ENCODE peak calls at places on chromosomes 2 and 18, in six cellular contexts. P is Right ventricle myocardium superior; L is left ventricle myocardium inferior; Q is epithelial cell of proximal tubule; U is PC-9; K is activated CD8-positive, alpha-beta T cell treated with anti-CD3 and anti-CD28 coated beads for 36 hours. N is an unnamed sample.

GRCh38 chr18:42742976-42743755 is 372.3 kb downstream of the RIT2 start:
- DNase-seq in L (no peak), K (no peak), P (no peak), U (no peak), Q (no peak), N (no peak)

GRCh38 chr2:119402645-119403560 is 28.8 kb upstream of the TMEM37 start:
- DNase-seq in U (no peak), P (no peak), K (no peak), Q (no peak), L (peak; percentile 30), N (no peak)

GRCh38 chr2:160687629-160688028 is 194.0 kb upstream of the RBMS1 start:
- DNase-seq in K (no peak), Q (no peak), P (no peak), U (no peak), L (no peak), N (no peak)

GRCh38 chr2:63673865-63674533 is 85.2 kb downstream of the MDH1 start:
- DNase-seq in K (no peak), U (no peak), L (no peak), Q (no peak), P (no peak), N (no peak)

GRCh38 chr2:101704046-101704466 is 6.5 kb downstream of the MAP4K4 start:
- DNase-seq in U (no peak), Q (no peak), P (no peak), K (no peak), L (no peak), N (no peak)

GRCh38 chr2:217840522-217840921 is 162.3 kb downstream of the TNS1 start:
- DNase-seq in Q (no peak), K (no peak), L (no peak), U (no peak), P (peak; percentile 35), N (no peak)

GRCh38 chr2:200359552-200359951 is 53.1 kb downstream of the SPATS2L start:
- DNase-seq in U (no peak), Q (no peak), K (no peak), P (no peak), L (no peak), N (no peak)

GRCh38 chr2:149586063-149586462 is 1.5 kb downstream of the MMADHC start:
- DNase-seq in U (no peak), K (no peak), P (no peak), L (no peak), Q (no peak), N (no peak)

GRCh38 chr2:234792566-234792965 is 159.3 kb upstream of the SH3BP4 start:
- DNase-seq in K (no peak), L (no peak), U (no peak), Q (no peak), P (no peak), N (no peak)

GRCh38 chr2:230660294-230661060 is 52.2 kb upstream of the CAB39 start:
- DNase-seq in P (peak; percentile 75), L (peak; percentile 60), K (peak; percentile 85), Q (no peak), U (no peak), N (peak; percentile 75)

GRCh38 chr18:40258298-40258697 is 1696.7 kb upstream of the PIK3C3 start:
- DNase-seq in U (no peak), K (no peak), L (no peak), Q (no peak), P (no peak), N (no peak)

GRCh38 chr2:10331702-10332401 is 29.1 kb downstream of the HPCAL1 start:
- DNase-seq in L (no peak), P (no peak), Q (no peak), U (no peak), K (peak; percentile 83), N (peak; percentile 69)

GRCh38 chr2:1925928-1926327 is 181.6 kb upstream of the PXDN start:
- DNase-seq in L (no peak), K (no peak), Q (no peak), P (no peak), U (no peak), N (no peak)

GRCh38 chr2:75587954-75588587 is 27.3 kb upstream of the EVA1A start:
- DNase-seq in K (no peak), L (no peak), Q (no peak), P (no peak), U (peak; percentile 17), N (no peak)

GRCh38 chr18:154151-154550 is 4.2 kb upstream of the USP14 start:
- DNase-seq in K (no peak), U (no peak), L (no peak), P (no peak), Q (no peak), N (no peak)

GRCh38 chr18:64707052-64707451 is 558.2 kb upstream of the LINC00305 start:
- DNase-seq in L (no peak), P (no peak), U (no peak), K (no peak), Q (no peak), N (no peak)

GRCh38 chr18:46019956-46020355 is 52.1 kb downstream of the PSTPIP2 start:
- DNase-seq in U (no peak), L (no peak), P (no peak), K (no peak), Q (no peak), N (no peak)